ENCODE peak calls at places on chromosomes 1 and 21, in seven cellular contexts. S is CD4-positive, CD25-positive, alpha-beta regulatory T cell; Z is SJSA1; A is body of pancreas; W is Panc1; D is CD8-positive, alpha-beta T cell; V is neuronal stem cell. O is an unnamed sample.

GRCh38 chr1:225961659-225962439 is 20.8 kb upstream of the LEFTY2 start:
- DNase-seq in W (no peak), Z (peak; percentile 24), S (no peak), A (no peak), V (no peak), D (no peak), O (no peak)

GRCh38 chr21:32868631-32869454 is 97.3 kb upstream of the PAXBP1 start:
- DNase-seq in W (no peak), D (no peak), V (peak; percentile 40), S (no peak), A (no peak), Z (no peak), O (peak; percentile 56)

GRCh38 chr1:104991702-104992101 is 1242.0 kb downstream of the AMY1C start:
- DNase-seq in V (no peak), D (no peak), A (no peak), Z (no peak), S (no peak), W (no peak), O (no peak)

GRCh38 chr1:85677656-85678055 is 30.6 kb downstream of the ZNHIT6 start:
- DNase-seq in W (no peak), A (no peak), V (no peak), S (no peak), Z (no peak), D (no peak), O (no peak)

GRCh38 chr1:89697397-89697796 is 64.5 kb downstream of the LRRC8C start:
- DNase-seq in S (no peak), W (no peak), A (no peak), V (no peak), Z (no peak), D (no peak), O (no peak)

GRCh38 chr1:29365906-29366670 is 129.8 kb downstream of the PTPRU start:
- DNase-seq in V (no peak), D (no peak), A (no peak), S (no peak), Z (no peak), W (no peak), O (no peak)

GRCh38 chr1:52423771-52424170 is 19.4 kb downstream of the PRPF38A start:
- DNase-seq in W (no peak), V (no peak), S (peak; percentile 38), A (no peak), D (peak; percentile 79), Z (no peak), O (no peak)

GRCh38 chr1:151511636-151512215 is 539 bp downstream of the CGN start:
- DNase-seq in Z (peak; percentile 20), S (peak; percentile 25), A (peak; percentile 66), D (no peak), W (no peak), V (no peak), O (peak; percentile 33)

GRCh38 chr1:228465571-228466146 is 21.5 kb upstream of the RNF187 start:
- DNase-seq in W (no peak), A (no peak), Z (no peak), D (no peak), S (no peak), V (no peak), O (no peak)

GRCh38 chr1:229882621-229883020 is 184.4 kb upstream of the GALNT2 start:
- DNase-seq in W (no peak), D (no peak), A (no peak), V (no peak), Z (no peak), S (no peak), O (no peak)

GRCh38 chr1:54137532-54138061 is 15.2 kb downstream of the CDCP2 start:
- DNase-seq in D (no peak), S (no peak), W (no peak), A (no peak), Z (peak; percentile 48), V (no peak), O (peak; percentile 37)

GRCh38 chr1:30749691-30750583 is 7.6 kb downstream of the LAPTM5 start:
- DNase-seq in V (no peak), W (no peak), Z (no peak), A (no peak), S (peak; percentile 57), D (peak; percentile 81), O (no peak)

GRCh38 chr1:180254854-180255253 is 24.8 kb downstream of the LHX4 start:
- DNase-seq in A (no peak), D (no peak), S (no peak), Z (peak; percentile 94), W (no peak), V (no peak), O (peak; percentile 76)

GRCh38 chr21:38042246-38042645 is 126.0 kb upstream of the KCNJ6 start:
- DNase-seq in Z (no peak), W (no peak), A (no peak), S (no peak), D (no peak), V (no peak), O (no peak)

GRCh38 chr1:29832471-29832870 is 596.1 kb downstream of the PTPRU start:
- DNase-seq in V (no peak), W (no peak), D (peak; percentile 25), Z (no peak), A (no peak), S (no peak), O (no peak)

GRCh38 chr1:214386747-214387146 is 105.8 kb downstream of the SMYD2 start:
- DNase-seq in D (no peak), Z (peak; percentile 76), W (no peak), V (no peak), A (no peak), S (no peak), O (no peak)

GRCh38 chr1:1244192-1244811 is 2.2 kb downstream of the C1QTNF12 start:
- DNase-seq in Z (no peak), D (no peak), S (no peak), V (no peak), A (no peak), W (no peak), O (no peak)

GRCh38 chr1:35031103-35031452 is 667 bp downstream of the ZMYM6 start:
- DNase-seq in V (no peak), Z (no peak), S (no peak), A (peak; percentile 26), W (peak; percentile 10), D (peak; percentile 59), O (peak; percentile 50)

GRCh38 chr1:30514945-30515344 is 208.4 kb downstream of the MATN1 start:
- DNase-seq in A (no peak), V (no peak), W (no peak), Z (no peak), D (peak; percentile 38), S (no peak), O (no peak)

GRCh38 chr1:75514270-75514669 is 96.6 kb downstream of the SLC44A5 start:
- DNase-seq in A (no peak), D (no peak), Z (no peak), S (no peak), W (no peak), V (no peak), O (no peak)

GRCh38 chr1:196131691-196132090 is 476.5 kb downstream of the KCNT2 start:
- DNase-seq in W (no peak), Z (no peak), S (no peak), A (no peak), V (no peak), D (no peak), O (no peak)

DNA sequence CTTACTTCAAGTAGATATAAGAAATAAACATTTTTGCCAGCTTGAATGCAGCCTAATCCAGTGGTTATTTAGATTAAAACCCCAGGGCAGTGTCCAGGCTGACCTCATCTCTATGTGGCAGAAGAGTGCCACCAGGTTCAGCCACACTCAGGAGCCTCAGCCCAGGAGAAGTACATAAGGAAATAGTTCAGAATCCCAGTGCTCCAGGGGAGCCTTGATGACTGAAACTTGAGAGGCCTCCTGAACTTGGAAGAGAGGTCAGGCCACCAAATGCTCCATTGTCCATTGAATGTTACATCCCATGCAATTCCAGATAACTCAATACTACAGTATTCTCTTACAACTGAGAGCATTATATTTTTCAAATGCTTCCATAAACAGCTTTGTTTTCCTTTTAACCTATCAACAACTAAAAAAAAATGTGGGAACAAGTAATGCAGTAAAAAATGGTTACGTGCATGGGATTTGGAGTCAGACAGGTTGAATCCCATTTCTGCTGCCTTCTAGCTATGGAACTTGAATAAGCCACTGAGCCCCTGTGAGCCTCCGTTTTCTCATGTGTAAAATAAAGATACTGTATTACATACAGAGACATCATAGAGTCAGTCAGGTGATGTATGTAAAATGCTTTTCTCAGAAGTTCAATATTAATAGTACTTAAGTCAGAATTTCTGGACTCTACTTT is 248.0 kb downstream of the PLPP3 start:
- DNase-seq in Z (no peak), W (no peak), D (no peak), S (no peak), A (no peak), V (no peak), O (peak; percentile 6)
- H3K27ac ChIP-seq in Z (peak overlapping the region; percentile 20), W (no peak overlapping the region), D (no peak overlapping the region), S (no peak overlapping the region), A (no peak overlapping the region), V (no peak overlapping the region), O (no peak overlapping the region)

GRCh38 chr1:204990059-204990664 is 52.9 kb upstream of the CNTN2 start:
- DNase-seq in Z (no peak), A (no peak), V (no peak), D (no peak), W (no peak), S (no peak), O (no peak)

GRCh38 chr1:204988201-204988600 is 54.8 kb upstream of the CNTN2 start:
- DNase-seq in S (no peak), Z (no peak), W (no peak), D (no peak), A (no peak), V (peak; percentile 59), O (no peak)

GRCh38 chr1:204990721-204991341 is 52.2 kb upstream of the CNTN2 start:
- DNase-seq in Z (no peak), A (no peak), V (no peak), W (no peak), D (no peak), S (no peak), O (no peak)

GRCh38 chr1:204987689-204988088 is 55.3 kb upstream of the CNTN2 start:
- DNase-seq in A (no peak), V (no peak), W (no peak), D (no peak), S (no peak), Z (no peak), O (no peak)

GRCh38 chr1:204989266-204990058 is 53.5 kb upstream of the CNTN2 start:
- DNase-seq in V (peak; percentile 84), S (peak; percentile 13), Z (peak; percentile 57), A (peak; percentile 68), D (peak; percentile 59), W (peak; percentile 53), O (peak; percentile 66)
- H3K27me3 ChIP-seq in V (peaks cover 23% of the 10 kb centered on the region), S (no peaks in the 10 kb centered on the region), Z (no peaks in the 10 kb centered on the region), A (no peaks in the 10 kb centered on the region), D (no peaks in the 10 kb centered on the region), W (no peaks in the 10 kb centered on the region), O (no peaks in the 10 kb centered on the region)

DNA sequence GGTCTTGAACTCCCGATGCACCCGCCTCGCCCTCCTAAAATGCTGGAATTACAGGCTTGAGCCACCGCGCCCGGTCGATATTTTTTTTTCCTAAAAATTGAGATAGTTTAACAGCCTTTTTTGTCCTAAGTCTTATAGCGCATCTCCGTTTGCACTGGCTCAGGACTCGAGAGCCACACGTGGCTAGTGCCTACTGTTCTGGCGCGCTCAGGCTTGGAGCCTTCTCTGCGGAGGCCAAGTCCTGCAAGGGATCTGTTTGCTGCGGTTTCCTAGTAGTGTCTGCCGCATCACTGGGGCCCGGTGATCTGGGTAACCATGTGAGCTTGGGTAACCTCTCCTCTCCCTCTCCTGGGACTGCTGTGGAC is 809 bp upstream of the MFN2 start:
- DNase-seq in S (no peak), D (no peak), Z (no peak), W (no peak), V (peak; percentile 5), A (no peak), O (no peak)
- H3K4me3 ChIP-seq in S (peak overlapping the region; percentile 74), D (peak overlapping the region; percentile 94), Z (peak overlapping the region; percentile 85), W (peak overlapping the region; percentile 98), V (peak overlapping the region; percentile 98), A (no peak overlapping the region), O (peak overlapping the region; percentile 98)

GRCh38 chr1:25566186-25566729 is 22.9 kb downstream of the LDLRAP1 start:
- DNase-seq in Z (no peak), V (no peak), S (no peak), W (no peak), D (no peak), A (no peak), O (no peak)
- H3K27ac ChIP-seq in Z (no peak overlapping the region), V (no peak overlapping the region), S (peak overlapping the region; percentile 79), W (no peak overlapping the region), D (peak overlapping the region; percentile 78), A (peak overlapping the region; percentile 39), O (no peak overlapping the region)